ENCODE peak calls at places on chromosomes 6 and 20, in eight cellular contexts. One of them, this sample, is unnamed.

GRCh38 chr6:109455502-109456282 is at the start of gene MICAL1:
- DNase-seq in HCT116: no peak
- DNase-seq in A549: peak
- DNase-seq in adrenal gland: no peak
- DNase-seq in testis: peak
- DNase-seq in heart left ventricle: peak
- DNase-seq in suprapubic skin: peak
- DNase-seq in uterus: peak
- DNase-seq in this sample: peak

GRCh38 chr20:10578607-10579006 is 95.2 kb downstream of the JAG1 start:
- DNase-seq in HCT116: peak
- DNase-seq in A549: peak
- DNase-seq in adrenal gland: no peak
- DNase-seq in testis: no peak
- DNase-seq in heart left ventricle: no peak
- DNase-seq in suprapubic skin: no peak
- DNase-seq in uterus: no peak
- DNase-seq in this sample: no peak

GRCh38 chr6:26445934-26446667 is 5.8 kb downstream of the BTN3A3 start:
- DNase-seq in HCT116: no peak
- DNase-seq in A549: no peak
- DNase-seq in adrenal gland: no peak
- DNase-seq in testis: no peak
- DNase-seq in heart left ventricle: no peak
- DNase-seq in suprapubic skin: no peak
- DNase-seq in uterus: no peak
- DNase-seq in this sample: no peak

GRCh38 chr20:54680872-54681297 is 205.5 kb downstream of the DOK5 start:
- DNase-seq in HCT116: peak
- DNase-seq in A549: peak
- DNase-seq in adrenal gland: no peak
- DNase-seq in testis: peak
- DNase-seq in heart left ventricle: no peak
- DNase-seq in suprapubic skin: no peak
- DNase-seq in uterus: no peak
- DNase-seq in this sample: peak

GRCh38 chr6:125363360-125364121 is 61.8 kb upstream of the HDDC2 start:
- DNase-seq in HCT116: no peak
- DNase-seq in A549: no peak
- DNase-seq in adrenal gland: peak
- DNase-seq in testis: peak
- DNase-seq in heart left ventricle: peak
- DNase-seq in suprapubic skin: peak
- DNase-seq in uterus: peak
- DNase-seq in this sample: peak

GRCh38 chr6:116208056-116208785 is 45.7 kb downstream of the TSPYL4 start:
- DNase-seq in HCT116: no peak
- DNase-seq in A549: no peak
- DNase-seq in adrenal gland: no peak
- DNase-seq in testis: no peak
- DNase-seq in heart left ventricle: no peak
- DNase-seq in suprapubic skin: no peak
- DNase-seq in uterus: no peak
- DNase-seq in this sample: no peak

GRCh38 chr20:11373391-11373790 is 544.3 kb upstream of the BTBD3 start:
- DNase-seq in HCT116: no peak
- DNase-seq in A549: no peak
- DNase-seq in adrenal gland: no peak
- DNase-seq in testis: peak
- DNase-seq in heart left ventricle: peak
- DNase-seq in suprapubic skin: no peak
- DNase-seq in uterus: peak
- DNase-seq in this sample: no peak

GRCh38 chr6:7996538-7997225 is 67.5 kb downstream of the BLOC1S5 start:
- DNase-seq in HCT116: no peak
- DNase-seq in A549: no peak
- DNase-seq in adrenal gland: no peak
- DNase-seq in testis: no peak
- DNase-seq in heart left ventricle: no peak
- DNase-seq in suprapubic skin: no peak
- DNase-seq in uterus: no peak
- DNase-seq in this sample: no peak

GRCh38 chr6:134063966-134064445 is 11.6 kb upstream of the SLC2A12 start:
- DNase-seq in HCT116: peak
- DNase-seq in A549: peak
- DNase-seq in adrenal gland: peak
- DNase-seq in testis: peak
- DNase-seq in heart left ventricle: peak
- DNase-seq in suprapubic skin: no peak
- DNase-seq in uterus: peak
- DNase-seq in this sample: peak

GRCh38 chr20:46638367-46639274 is 12.6 kb downstream of the SLC13A3 start:
- DNase-seq in HCT116: no peak
- DNase-seq in A549: no peak
- DNase-seq in adrenal gland: no peak
- DNase-seq in testis: no peak
- DNase-seq in heart left ventricle: no peak
- DNase-seq in suprapubic skin: no peak
- DNase-seq in uterus: no peak
- DNase-seq in this sample: no peak

GRCh38 chr20:17710379-17711305 is 10.9 kb downstream of the BANF2 start:
- DNase-seq in HCT116: no peak
- DNase-seq in A549: no peak
- DNase-seq in adrenal gland: no peak
- DNase-seq in testis: no peak
- DNase-seq in heart left ventricle: no peak
- DNase-seq in suprapubic skin: no peak
- DNase-seq in uterus: peak
- DNase-seq in this sample: no peak

GRCh38 chr20:4951299-4951698 is 50.0 kb downstream of the SLC23A2 start:
- DNase-seq in HCT116: peak
- DNase-seq in A549: peak
- DNase-seq in adrenal gland: peak
- DNase-seq in testis: peak
- DNase-seq in heart left ventricle: peak
- DNase-seq in suprapubic skin: no peak
- DNase-seq in uterus: peak
- DNase-seq in this sample: peak

GRCh38 chr6:83480470-83480869 is 31.9 kb upstream of the PRSS35 start:
- DNase-seq in HCT116: no peak
- DNase-seq in A549: no peak
- DNase-seq in adrenal gland: no peak
- DNase-seq in testis: no peak
- DNase-seq in heart left ventricle: no peak
- DNase-seq in suprapubic skin: no peak
- DNase-seq in uterus: no peak
- DNase-seq in this sample: no peak

GRCh38 chr6:33822575-33823395 is 19.0 kb upstream of the MLN start:
- DNase-seq in HCT116: peak
- DNase-seq in A549: peak
- DNase-seq in adrenal gland: no peak
- DNase-seq in testis: no peak
- DNase-seq in heart left ventricle: no peak
- DNase-seq in suprapubic skin: no peak
- DNase-seq in uterus: no peak
- DNase-seq in this sample: no peak

GRCh38 chr6:166466178-166467122 is 83.7 kb upstream of the MPC1 start:
- DNase-seq in HCT116: no peak
- DNase-seq in A549: peak
- DNase-seq in adrenal gland: no peak
- DNase-seq in testis: no peak
- DNase-seq in heart left ventricle: no peak
- DNase-seq in suprapubic skin: no peak
- DNase-seq in uterus: peak
- DNase-seq in this sample: no peak

GRCh38 chr6:44898296-44898930 is 429.7 kb upstream of the RUNX2 start:
- DNase-seq in HCT116: no peak
- DNase-seq in A549: no peak
- DNase-seq in adrenal gland: no peak
- DNase-seq in testis: peak
- DNase-seq in heart left ventricle: no peak
- DNase-seq in suprapubic skin: no peak
- DNase-seq in uterus: no peak
- DNase-seq in this sample: no peak

GRCh38 chr6:154447929-154448328 is 62.6 kb downstream of the CNKSR3 start:
- DNase-seq in HCT116: no peak
- DNase-seq in A549: no peak
- DNase-seq in adrenal gland: no peak
- DNase-seq in testis: no peak
- DNase-seq in heart left ventricle: no peak
- DNase-seq in suprapubic skin: no peak
- DNase-seq in uterus: no peak
- DNase-seq in this sample: no peak

GRCh38 chr6:16999486-17000436 is 102.1 kb upstream of the STMND1 start:
- DNase-seq in HCT116: no peak
- DNase-seq in A549: peak
- DNase-seq in adrenal gland: no peak
- DNase-seq in testis: no peak
- DNase-seq in heart left ventricle: no peak
- DNase-seq in suprapubic skin: no peak
- DNase-seq in uterus: no peak
- DNase-seq in this sample: no peak

GRCh38 chr6:24719125-24719931 is at the start of gene C6orf62:
- DNase-seq in HCT116: no peak
- DNase-seq in A549: no peak
- DNase-seq in adrenal gland: no peak
- DNase-seq in testis: peak
- DNase-seq in heart left ventricle: peak
- DNase-seq in suprapubic skin: no peak
- DNase-seq in uterus: no peak
- DNase-seq in this sample: no peak

GRCh38 chr6:42104807-42105713 is 37.4 kb downstream of the C6orf132 start:
- DNase-seq in HCT116: no peak
- DNase-seq in A549: no peak
- DNase-seq in adrenal gland: no peak
- DNase-seq in testis: peak
- DNase-seq in heart left ventricle: no peak
- DNase-seq in suprapubic skin: no peak
- DNase-seq in uterus: no peak
- DNase-seq in this sample: no peak

GRCh38 chr6:42101186-42101657 is 41.2 kb downstream of the C6orf132 start:
- DNase-seq in HCT116: no peak
- DNase-seq in A549: no peak
- DNase-seq in adrenal gland: no peak
- DNase-seq in testis: no peak
- DNase-seq in heart left ventricle: no peak
- DNase-seq in suprapubic skin: no peak
- DNase-seq in uterus: no peak
- DNase-seq in this sample: no peak

GRCh38 chr6:42103753-42104094 is 38.7 kb downstream of the C6orf132 start:
- DNase-seq in HCT116: no peak
- DNase-seq in A549: no peak
- DNase-seq in adrenal gland: no peak
- DNase-seq in testis: no peak
- DNase-seq in heart left ventricle: no peak
- DNase-seq in suprapubic skin: no peak
- DNase-seq in uterus: no peak
- DNase-seq in this sample: no peak

GRCh38 chr6:42104095-42104806 is 38.2 kb downstream of the C6orf132 start:
- DNase-seq in HCT116: no peak
- DNase-seq in A549: peak
- DNase-seq in adrenal gland: peak
- DNase-seq in testis: peak
- DNase-seq in heart left ventricle: peak
- DNase-seq in suprapubic skin: no peak
- DNase-seq in uterus: peak
- DNase-seq in this sample: peak

GRCh38 chr6:42103218-42103617 is 39.2 kb downstream of the C6orf132 start:
- DNase-seq in HCT116: no peak
- DNase-seq in A549: no peak
- DNase-seq in adrenal gland: no peak
- DNase-seq in testis: no peak
- DNase-seq in heart left ventricle: no peak
- DNase-seq in suprapubic skin: no peak
- DNase-seq in uterus: no peak
- DNase-seq in this sample: no peak
- H3K27ac ChIP-seq in HCT116: no peak
- H3K27ac ChIP-seq in A549: no peak
- H3K27ac ChIP-seq in adrenal gland: no peak
- H3K27ac ChIP-seq in testis: no peak
- H3K27ac ChIP-seq in heart left ventricle: no peak
- H3K27ac ChIP-seq in suprapubic skin: peak
- H3K27ac ChIP-seq in uterus: no peak
- H3K27ac ChIP-seq in this sample: no peak

GRCh38 chr20:37873909-37874308 is 29.0 kb upstream of the VSTM2L start:
- DNase-seq in HCT116: no peak
- DNase-seq in A549: no peak
- DNase-seq in adrenal gland: no peak
- DNase-seq in testis: no peak
- DNase-seq in heart left ventricle: no peak
- DNase-seq in suprapubic skin: no peak
- DNase-seq in uterus: no peak
- DNase-seq in this sample: no peak
- TF ChIP-seq POLR2A in HCT116: no peak
- TF ChIP-seq POLR2A in A549: no peak
- TF ChIP-seq POLR2A in adrenal gland: no peak
- TF ChIP-seq POLR2A in testis: no peak
- TF ChIP-seq POLR2A in heart left ventricle: no peak
- TF ChIP-seq POLR2A in suprapubic skin: no peak
- TF ChIP-seq POLR2A in uterus: no peak
- TF ChIP-seq POLR2A in this sample: no peak

DNA sequence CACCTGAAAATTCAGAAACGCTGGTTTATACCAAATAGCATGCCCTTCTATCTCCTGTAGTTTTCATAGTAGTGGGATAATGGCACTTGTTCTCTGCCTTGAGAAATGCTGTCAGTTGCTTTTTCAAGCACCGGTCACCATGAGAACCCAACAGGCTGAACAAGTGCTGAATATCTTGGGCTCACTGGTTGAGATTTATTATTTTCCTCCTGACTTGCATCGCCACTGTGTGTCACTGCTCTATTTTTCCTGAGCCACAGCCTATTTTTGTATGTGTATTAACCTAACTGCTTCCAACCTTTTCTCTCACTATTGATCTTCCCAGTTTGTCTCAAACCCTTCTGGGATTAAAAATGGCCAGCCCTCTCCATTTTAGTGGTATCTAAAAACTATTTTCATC is 71.9 kb downstream of the OPN5 start:
- DNase-seq in HCT116: no peak
- DNase-seq in A549: no peak
- DNase-seq in adrenal gland: no peak
- DNase-seq in testis: no peak
- DNase-seq in heart left ventricle: no peak
- DNase-seq in suprapubic skin: no peak
- DNase-seq in uterus: no peak
- DNase-seq in this sample: no peak
- TF ChIP-seq CTCF in HCT116: no peak
- TF ChIP-seq CTCF in A549: no peak
- TF ChIP-seq CTCF in adrenal gland: no peak
- TF ChIP-seq CTCF in testis: no peak
- TF ChIP-seq CTCF in heart left ventricle: no peak
- TF ChIP-seq CTCF in suprapubic skin: no peak
- TF ChIP-seq CTCF in uterus: no peak
- TF ChIP-seq CTCF in this sample: no peak

DNA sequence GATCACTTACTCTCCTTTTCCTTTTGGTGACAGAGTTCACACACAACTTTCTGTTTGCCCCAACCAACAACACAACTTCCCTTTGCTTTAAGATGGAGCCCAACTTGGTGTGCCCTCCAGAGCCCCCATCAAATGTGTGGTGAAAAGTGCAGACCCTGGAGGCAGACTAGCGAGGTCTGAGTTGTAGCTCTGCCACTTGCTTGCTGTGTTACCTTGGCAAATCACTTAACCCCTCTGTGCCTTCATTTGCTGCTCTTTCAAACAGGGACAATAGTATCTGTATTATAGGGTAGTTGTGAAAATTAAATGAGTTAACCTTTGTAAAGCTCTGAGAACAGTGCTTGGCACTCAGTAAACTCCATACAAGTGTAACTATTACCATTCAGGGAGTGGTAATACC is 34.3 kb upstream of the CCN6 start:
- DNase-seq in HCT116: no peak
- DNase-seq in A549: no peak
- DNase-seq in adrenal gland: no peak
- DNase-seq in testis: no peak
- DNase-seq in heart left ventricle: no peak
- DNase-seq in suprapubic skin: no peak
- DNase-seq in uterus: no peak
- DNase-seq in this sample: no peak
- H3K27ac ChIP-seq in HCT116: no peak
- H3K27ac ChIP-seq in A549: no peak
- H3K27ac ChIP-seq in adrenal gland: no peak
- H3K27ac ChIP-seq in testis: no peak
- H3K27ac ChIP-seq in heart left ventricle: peak
- H3K27ac ChIP-seq in suprapubic skin: peak
- H3K27ac ChIP-seq in uterus: peak
- H3K27ac ChIP-seq in this sample: peak